ENCODE peak calls at places on chromosome X, in six cellular contexts. One of them, this sample, is unnamed.

GRCh38 chrX:20374866-20375530 is 108.3 kb upstream of the RPS6KA3 start:
- DNase-seq in activated naive CD8-positive, alpha-beta T cell treated with anti-CD3 and anti-CD28 coated beads, Interleukin-2, amount 50 U/mL, for 24 hours: no peak
- DNase-seq in C1 segment of cervical spinal cord: no peak
- DNase-seq in HCT116: no peak
- DNase-seq in Right ventricle myocardium superior: no peak
- DNase-seq in NCI-H460: no peak
- DNase-seq in this sample: no peak

GRCh38 chrX:153384390-153384789 is 16.8 kb downstream of the PNMA6E start:
- DNase-seq in activated naive CD8-positive, alpha-beta T cell treated with anti-CD3 and anti-CD28 coated beads, Interleukin-2, amount 50 U/mL, for 24 hours: no peak
- DNase-seq in C1 segment of cervical spinal cord: no peak
- DNase-seq in HCT116: no peak
- DNase-seq in Right ventricle myocardium superior: no peak
- DNase-seq in NCI-H460: no peak
- DNase-seq in this sample: no peak

GRCh38 chrX:65241059-65241721 is 264.9 kb upstream of the ZC4H2 start:
- DNase-seq in activated naive CD8-positive, alpha-beta T cell treated with anti-CD3 and anti-CD28 coated beads, Interleukin-2, amount 50 U/mL, for 24 hours: no peak
- DNase-seq in C1 segment of cervical spinal cord: no peak
- DNase-seq in HCT116: no peak
- DNase-seq in Right ventricle myocardium superior: no peak
- DNase-seq in NCI-H460: no peak
- DNase-seq in this sample: no peak

GRCh38 chrX:132034648-132035047 is 11.5 kb downstream of the STK26 start:
- DNase-seq in activated naive CD8-positive, alpha-beta T cell treated with anti-CD3 and anti-CD28 coated beads, Interleukin-2, amount 50 U/mL, for 24 hours: no peak
- DNase-seq in C1 segment of cervical spinal cord: no peak
- DNase-seq in HCT116: no peak
- DNase-seq in Right ventricle myocardium superior: no peak
- DNase-seq in NCI-H460: no peak
- DNase-seq in this sample: no peak

GRCh38 chrX:48569958-48570357 is 4.3 kb upstream of the RBM3 start:
- DNase-seq in activated naive CD8-positive, alpha-beta T cell treated with anti-CD3 and anti-CD28 coated beads, Interleukin-2, amount 50 U/mL, for 24 hours: no peak
- DNase-seq in C1 segment of cervical spinal cord: no peak
- DNase-seq in HCT116: no peak
- DNase-seq in Right ventricle myocardium superior: no peak
- DNase-seq in NCI-H460: no peak
- DNase-seq in this sample: no peak

GRCh38 chrX:16666541-16666940 is 16.6 kb downstream of the S100G start:
- DNase-seq in activated naive CD8-positive, alpha-beta T cell treated with anti-CD3 and anti-CD28 coated beads, Interleukin-2, amount 50 U/mL, for 24 hours: no peak
- DNase-seq in C1 segment of cervical spinal cord: peak
- DNase-seq in HCT116: no peak
- DNase-seq in Right ventricle myocardium superior: no peak
- DNase-seq in NCI-H460: no peak
- DNase-seq in this sample: no peak

GRCh38 chrX:19886888-19887531 is 390 bp downstream of the SH3KBP1 start:
- DNase-seq in activated naive CD8-positive, alpha-beta T cell treated with anti-CD3 and anti-CD28 coated beads, Interleukin-2, amount 50 U/mL, for 24 hours: peak
- DNase-seq in C1 segment of cervical spinal cord: no peak
- DNase-seq in HCT116: no peak
- DNase-seq in Right ventricle myocardium superior: peak
- DNase-seq in NCI-H460: no peak
- DNase-seq in this sample: peak

GRCh38 chrX:153884136-153885076 is 1.6 kb downstream of the L1CAM start:
- DNase-seq in activated naive CD8-positive, alpha-beta T cell treated with anti-CD3 and anti-CD28 coated beads, Interleukin-2, amount 50 U/mL, for 24 hours: no peak
- DNase-seq in C1 segment of cervical spinal cord: no peak
- DNase-seq in HCT116: peak
- DNase-seq in Right ventricle myocardium superior: no peak
- DNase-seq in NCI-H460: peak
- DNase-seq in this sample: peak

GRCh38 chrX:22278375-22278774 is 5.7 kb downstream of the CBLL2 start:
- DNase-seq in activated naive CD8-positive, alpha-beta T cell treated with anti-CD3 and anti-CD28 coated beads, Interleukin-2, amount 50 U/mL, for 24 hours: no peak
- DNase-seq in C1 segment of cervical spinal cord: no peak
- DNase-seq in HCT116: no peak
- DNase-seq in Right ventricle myocardium superior: no peak
- DNase-seq in NCI-H460: no peak
- DNase-seq in this sample: peak

GRCh38 chrX:124796989-124797388 is 450.6 kb downstream of the SH2D1A start:
- DNase-seq in activated naive CD8-positive, alpha-beta T cell treated with anti-CD3 and anti-CD28 coated beads, Interleukin-2, amount 50 U/mL, for 24 hours: no peak
- DNase-seq in C1 segment of cervical spinal cord: no peak
- DNase-seq in HCT116: no peak
- DNase-seq in Right ventricle myocardium superior: no peak
- DNase-seq in NCI-H460: no peak
- DNase-seq in this sample: no peak

GRCh38 chrX:136868283-136869055 is 12.1 kb downstream of the RBMX start:
- DNase-seq in activated naive CD8-positive, alpha-beta T cell treated with anti-CD3 and anti-CD28 coated beads, Interleukin-2, amount 50 U/mL, for 24 hours: no peak
- DNase-seq in C1 segment of cervical spinal cord: no peak
- DNase-seq in HCT116: no peak
- DNase-seq in Right ventricle myocardium superior: no peak
- DNase-seq in NCI-H460: no peak
- DNase-seq in this sample: no peak

GRCh38 chrX:18721683-18722499 is 14.4 kb downstream of the PPEF1 start:
- DNase-seq in activated naive CD8-positive, alpha-beta T cell treated with anti-CD3 and anti-CD28 coated beads, Interleukin-2, amount 50 U/mL, for 24 hours: no peak
- DNase-seq in C1 segment of cervical spinal cord: peak
- DNase-seq in HCT116: no peak
- DNase-seq in Right ventricle myocardium superior: no peak
- DNase-seq in NCI-H460: no peak
- DNase-seq in this sample: no peak

GRCh38 chrX:9342581-9343051 is 122.2 kb upstream of the TBL1X start:
- DNase-seq in activated naive CD8-positive, alpha-beta T cell treated with anti-CD3 and anti-CD28 coated beads, Interleukin-2, amount 50 U/mL, for 24 hours: peak
- DNase-seq in C1 segment of cervical spinal cord: peak
- DNase-seq in HCT116: peak
- DNase-seq in Right ventricle myocardium superior: peak
- DNase-seq in NCI-H460: peak
- DNase-seq in this sample: peak

GRCh38 chrX:640641-641040 is 10.1 kb downstream of the SHOX start:
- DNase-seq in activated naive CD8-positive, alpha-beta T cell treated with anti-CD3 and anti-CD28 coated beads, Interleukin-2, amount 50 U/mL, for 24 hours: no peak
- DNase-seq in C1 segment of cervical spinal cord: no peak
- DNase-seq in HCT116: no peak
- DNase-seq in Right ventricle myocardium superior: no peak
- DNase-seq in NCI-H460: no peak
- DNase-seq in this sample: no peak

GRCh38 chrX:47501226-47502071 is 18.4 kb upstream of the ZNF41 start:
- DNase-seq in activated naive CD8-positive, alpha-beta T cell treated with anti-CD3 and anti-CD28 coated beads, Interleukin-2, amount 50 U/mL, for 24 hours: no peak
- DNase-seq in C1 segment of cervical spinal cord: no peak
- DNase-seq in HCT116: no peak
- DNase-seq in Right ventricle myocardium superior: no peak
- DNase-seq in NCI-H460: peak
- DNase-seq in this sample: no peak

GRCh38 chrX:43655151-43655676 is 885 bp upstream of the MAOA start:
- DNase-seq in activated naive CD8-positive, alpha-beta T cell treated with anti-CD3 and anti-CD28 coated beads, Interleukin-2, amount 50 U/mL, for 24 hours: peak
- DNase-seq in C1 segment of cervical spinal cord: peak
- DNase-seq in HCT116: no peak
- DNase-seq in Right ventricle myocardium superior: no peak
- DNase-seq in NCI-H460: peak
- DNase-seq in this sample: peak

GRCh38 chrX:76555816-76556215 is 128.3 kb downstream of the MAGEE1 start:
- DNase-seq in activated naive CD8-positive, alpha-beta T cell treated with anti-CD3 and anti-CD28 coated beads, Interleukin-2, amount 50 U/mL, for 24 hours: peak
- DNase-seq in C1 segment of cervical spinal cord: no peak
- DNase-seq in HCT116: peak
- DNase-seq in Right ventricle myocardium superior: no peak
- DNase-seq in NCI-H460: peak
- DNase-seq in this sample: peak

GRCh38 chrX:134368140-134368539 is 91.8 kb upstream of the HPRT1 start:
- DNase-seq in activated naive CD8-positive, alpha-beta T cell treated with anti-CD3 and anti-CD28 coated beads, Interleukin-2, amount 50 U/mL, for 24 hours: no peak
- DNase-seq in C1 segment of cervical spinal cord: no peak
- DNase-seq in HCT116: no peak
- DNase-seq in Right ventricle myocardium superior: no peak
- DNase-seq in NCI-H460: no peak
- DNase-seq in this sample: no peak

GRCh38 chrX:54640103-54640428 is 110.0 kb downstream of the GNL3L start:
- DNase-seq in activated naive CD8-positive, alpha-beta T cell treated with anti-CD3 and anti-CD28 coated beads, Interleukin-2, amount 50 U/mL, for 24 hours: no peak
- DNase-seq in C1 segment of cervical spinal cord: no peak
- DNase-seq in HCT116: no peak
- DNase-seq in Right ventricle myocardium superior: no peak
- DNase-seq in NCI-H460: no peak
- DNase-seq in this sample: no peak

GRCh38 chrX:107924136-107924746 is 57.9 kb downstream of the TEX13B start:
- DNase-seq in activated naive CD8-positive, alpha-beta T cell treated with anti-CD3 and anti-CD28 coated beads, Interleukin-2, amount 50 U/mL, for 24 hours: no peak
- DNase-seq in C1 segment of cervical spinal cord: no peak
- DNase-seq in HCT116: no peak
- DNase-seq in Right ventricle myocardium superior: no peak
- DNase-seq in NCI-H460: no peak
- DNase-seq in this sample: no peak

GRCh38 chrX:150085881-150086280 is 147.6 kb upstream of the EOLA2 start:
- DNase-seq in activated naive CD8-positive, alpha-beta T cell treated with anti-CD3 and anti-CD28 coated beads, Interleukin-2, amount 50 U/mL, for 24 hours: no peak
- DNase-seq in C1 segment of cervical spinal cord: no peak
- DNase-seq in HCT116: no peak
- DNase-seq in Right ventricle myocardium superior: no peak
- DNase-seq in NCI-H460: no peak
- DNase-seq in this sample: no peak

GRCh38 chrX:8879750-8880149 is 78.6 kb upstream of the FAM9A start:
- DNase-seq in activated naive CD8-positive, alpha-beta T cell treated with anti-CD3 and anti-CD28 coated beads, Interleukin-2, amount 50 U/mL, for 24 hours: peak
- DNase-seq in C1 segment of cervical spinal cord: no peak
- DNase-seq in HCT116: no peak
- DNase-seq in Right ventricle myocardium superior: no peak
- DNase-seq in NCI-H460: peak
- DNase-seq in this sample: peak

GRCh38 chrX:118181030-118181429 is 64.4 kb upstream of the KLHL13 start:
- DNase-seq in activated naive CD8-positive, alpha-beta T cell treated with anti-CD3 and anti-CD28 coated beads, Interleukin-2, amount 50 U/mL, for 24 hours: no peak
- DNase-seq in C1 segment of cervical spinal cord: no peak
- DNase-seq in HCT116: no peak
- DNase-seq in Right ventricle myocardium superior: no peak
- DNase-seq in NCI-H460: no peak
- DNase-seq in this sample: no peak

GRCh38 chrX:154401045-154401799 is 3.0 kb downstream of the RPL10 start:
- DNase-seq in activated naive CD8-positive, alpha-beta T cell treated with anti-CD3 and anti-CD28 coated beads, Interleukin-2, amount 50 U/mL, for 24 hours: peak
- DNase-seq in C1 segment of cervical spinal cord: no peak
- DNase-seq in HCT116: no peak
- DNase-seq in Right ventricle myocardium superior: no peak
- DNase-seq in NCI-H460: peak
- DNase-seq in this sample: peak

GRCh38 chrX:16603822-16604221 is 46.1 kb upstream of the S100G start:
- DNase-seq in activated naive CD8-positive, alpha-beta T cell treated with anti-CD3 and anti-CD28 coated beads, Interleukin-2, amount 50 U/mL, for 24 hours: no peak
- DNase-seq in C1 segment of cervical spinal cord: no peak
- DNase-seq in HCT116: no peak
- DNase-seq in Right ventricle myocardium superior: no peak
- DNase-seq in NCI-H460: no peak
- DNase-seq in this sample: no peak

GRCh38 chrX:140439455-140439854 is 65.4 kb downstream of the SOX3 start:
- DNase-seq in activated naive CD8-positive, alpha-beta T cell treated with anti-CD3 and anti-CD28 coated beads, Interleukin-2, amount 50 U/mL, for 24 hours: no peak
- DNase-seq in C1 segment of cervical spinal cord: no peak
- DNase-seq in HCT116: no peak
- DNase-seq in Right ventricle myocardium superior: peak
- DNase-seq in NCI-H460: no peak
- DNase-seq in this sample: no peak

GRCh38 chrX:32847921-32848320 is 363.4 kb downstream of the DMD start:
- DNase-seq in activated naive CD8-positive, alpha-beta T cell treated with anti-CD3 and anti-CD28 coated beads, Interleukin-2, amount 50 U/mL, for 24 hours: no peak
- DNase-seq in C1 segment of cervical spinal cord: no peak
- DNase-seq in HCT116: no peak
- DNase-seq in Right ventricle myocardium superior: no peak
- DNase-seq in NCI-H460: no peak
- DNase-seq in this sample: no peak

GRCh38 chrX:76454456-76454927 is 27.0 kb downstream of the MAGEE1 start:
- DNase-seq in activated naive CD8-positive, alpha-beta T cell treated with anti-CD3 and anti-CD28 coated beads, Interleukin-2, amount 50 U/mL, for 24 hours: no peak
- DNase-seq in C1 segment of cervical spinal cord: no peak
- DNase-seq in HCT116: peak
- DNase-seq in Right ventricle myocardium superior: no peak
- DNase-seq in NCI-H460: peak
- DNase-seq in this sample: no peak

GRCh38 chrX:25344191-25344936 is 328.6 kb upstream of the ARX start:
- DNase-seq in activated naive CD8-positive, alpha-beta T cell treated with anti-CD3 and anti-CD28 coated beads, Interleukin-2, amount 50 U/mL, for 24 hours: no peak
- DNase-seq in C1 segment of cervical spinal cord: no peak
- DNase-seq in HCT116: no peak
- DNase-seq in Right ventricle myocardium superior: no peak
- DNase-seq in NCI-H460: no peak
- DNase-seq in this sample: no peak

This sample was measured in A549.